ENCODE peak calls at places on chromosomes 12 and 14, in four cellular contexts. P is breast epithelium, H is body of pancreas, J is transverse colon. T is an unnamed sample.

GRCh38 chr12:126191037-126191891 is 1126.0 kb downstream of the AACS start:
- DNase-seq in J (no peak), P (no peak), H (peak; percentile 88), T (no peak)

GRCh38 chr14:60655898-60656754 is 6.8 kb upstream of the SIX1 start:
- DNase-seq in J (no peak), P (no peak), H (no peak), T (no peak)

GRCh38 chr12:54723653-54724256 is 75.6 kb upstream of the DCD start:
- DNase-seq in H (no peak), P (no peak), J (no peak), T (no peak)

GRCh38 chr12:93938921-93939320 is 209.5 kb upstream of the PLXNC1 start:
- DNase-seq in P (no peak), H (no peak), J (no peak), T (no peak)

GRCh38 chr14:36512585-36513003 is 7.4 kb downstream of the NKX2-1 start:
- DNase-seq in H (no peak), P (no peak), J (no peak), T (no peak)

GRCh38 chr12:67069451-67070306 is 199.5 kb upstream of the CAND1 start:
- DNase-seq in P (no peak), J (peak; percentile 35), H (peak; percentile 52), T (no peak)

GRCh38 chr14:101187017-101187815 is 283.7 kb upstream of the RTL1 start:
- DNase-seq in H (no peak), P (peak; percentile 6), J (no peak), T (no peak)

GRCh38 chr12:117875652-117876491 is 92.9 kb downstream of the KSR2 start:
- DNase-seq in J (no peak), P (no peak), H (no peak), T (no peak)

GRCh38 chr12:52691765-52692150 is 11.6 kb upstream of the KRT1 start:
- DNase-seq in J (no peak), P (no peak), H (no peak), T (no peak)

GRCh38 chr12:123106640-123107359 is 44.1 kb downstream of the PITPNM2 start:
- DNase-seq in J (peak; percentile 30), P (no peak), H (no peak), T (no peak)

GRCh38 chr12:132614861-132615578 is 3.6 kb upstream of the P2RX2 start:
- DNase-seq in P (peak; percentile 87), J (peak; percentile 84), H (peak; percentile 81), T (no peak)

GRCh38 chr14:23139874-23140273 is 20.8 kb upstream of the CEBPE start:
- DNase-seq in P (no peak), J (no peak), H (no peak), T (no peak)

GRCh38 chr12:12661086-12661485 is 34.9 kb downstream of the GPR19 start:
- DNase-seq in P (no peak), J (no peak), H (no peak), T (no peak)

GRCh38 chr14:36973806-36974442 is 198.5 kb downstream of the SLC25A21 start:
- DNase-seq in J (no peak), P (no peak), H (no peak), T (no peak)

GRCh38 chr12:67442347-67442841 is 173.2 kb downstream of the CAND1 start:
- DNase-seq in J (peak; percentile 37), H (peak; percentile 74), P (no peak), T (no peak)

GRCh38 chr14:64761441-64762043 is 57.3 kb downstream of the PLEKHG3 start:
- DNase-seq in P (no peak), H (peak; percentile 53), J (no peak), T (no peak)
- H3K4me1 ChIP-seq in P (no peaks in the 10 kb centered on the region), H (peaks cover 66% of the 10 kb centered on the region), J (peaks cover 41% of the 10 kb centered on the region), T (peaks cover 63% of the 10 kb centered on the region)

GRCh38 chr12:23359975-23360638 is 589.4 kb downstream of the SOX5 start:
- DNase-seq in J (no peak), P (no peak), H (no peak), T (no peak)

GRCh38 chr12:23356440-23356839 is 593.0 kb downstream of the SOX5 start:
- DNase-seq in J (no peak), H (no peak), P (no peak), T (no peak)

GRCh38 chr12:23356927-23357708 is 592.4 kb downstream of the SOX5 start:
- DNase-seq in P (no peak), J (no peak), H (no peak), T (no peak)

DNA sequence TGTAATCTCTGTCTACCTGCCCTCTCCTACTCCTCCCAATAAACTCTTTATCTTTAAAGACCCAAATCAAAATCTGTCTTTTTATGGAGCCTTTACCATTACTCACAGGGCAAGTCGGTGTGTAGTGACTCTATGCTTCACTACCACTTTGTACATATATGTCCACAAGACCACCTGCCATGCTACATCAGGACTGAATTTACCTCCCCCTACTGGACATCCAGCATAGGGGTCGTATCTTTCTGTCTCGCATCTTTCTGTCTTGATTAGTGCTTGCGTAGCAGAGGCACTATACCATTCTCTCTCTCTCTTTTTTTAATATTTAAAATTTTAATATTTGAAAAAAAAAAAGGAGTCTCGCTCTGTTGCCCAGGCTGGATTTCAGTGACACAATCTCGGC is 587.5 kb downstream of the SOX5 start:
- DNase-seq in P (no peak), H (no peak), J (no peak), T (no peak)
- TF ChIP-seq CTCF in P (no peak), H (no peak), J (no peak), T (no peak)

GRCh38 chr12:104569348-104570173 is 112.8 kb downstream of the CHST11 start:
- DNase-seq in J (peak; percentile 59), P (no peak), H (no peak), T (no peak)
- TF ChIP-seq POLR2A in J (no peak), P (no peak), H (no peak), T (no peak)

GRCh38 chr12:121784460-121784859 is 9.0 kb downstream of the RHOF start:
- DNase-seq in P (no peak), H (no peak), J (no peak), T (no peak)

GRCh38 chr12:121788176-121788818 is 5.2 kb downstream of the RHOF start:
- DNase-seq in H (no peak), J (peak; percentile 8), P (no peak), T (no peak)

GRCh38 chr12:121789233-121789781 is 4.2 kb downstream of the RHOF start:
- DNase-seq in H (no peak), P (no peak), J (peak; percentile 59), T (no peak)

GRCh38 chr12:121786441-121786825 is 7.1 kb downstream of the RHOF start:
- DNase-seq in H (peak; percentile 78), P (peak; percentile 83), J (peak; percentile 88), T (no peak)

DNA sequence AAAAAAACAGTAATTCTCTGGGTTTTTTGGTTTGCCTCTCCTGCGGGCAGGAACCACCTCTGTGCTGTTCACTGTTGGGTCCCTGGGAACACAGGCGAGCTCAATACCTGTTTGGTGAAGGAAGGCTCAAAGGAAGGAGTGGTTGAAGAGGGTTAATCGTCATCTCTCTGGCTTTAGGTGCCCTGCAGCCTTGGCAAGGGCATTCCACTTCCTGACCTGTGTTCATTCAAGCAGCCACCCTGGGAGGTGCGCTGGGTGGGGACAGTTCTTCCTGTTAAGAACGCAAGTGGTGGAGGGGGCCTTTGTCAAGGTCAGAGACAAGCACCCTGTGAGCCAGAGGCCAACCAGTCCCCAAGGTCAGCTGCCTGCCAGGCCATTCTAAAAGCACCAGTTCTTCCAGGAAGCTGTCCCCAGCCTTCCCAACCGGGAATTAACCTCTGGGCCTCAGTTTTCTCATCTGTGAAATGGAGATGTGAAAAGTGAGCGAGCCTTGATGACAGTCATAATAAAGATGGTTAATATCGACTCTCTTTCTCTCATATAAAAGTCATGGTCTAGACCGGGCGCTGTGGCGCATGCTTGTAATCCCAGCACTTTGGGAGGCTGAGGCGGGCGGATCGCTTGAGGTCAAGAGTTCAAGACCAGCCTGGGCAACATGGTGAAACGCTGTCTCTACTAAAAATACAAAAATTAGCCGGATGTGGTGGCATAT is 6.3 kb downstream of the RHOF start:
- DNase-seq in J (peak; percentile 59), P (no peak), H (no peak), T (no peak)
- H3K4me1 ChIP-seq in J (peaks cover 21% of the 10 kb centered on the region), P (no peaks in the 10 kb centered on the region), H (peaks cover 16% of the 10 kb centered on the region), T (peaks cover 40% of the 10 kb centered on the region)

GRCh38 chr12:108853426-108853825 is 4.0 kb downstream of the SSH1 start:
- DNase-seq in H (no peak), J (no peak), P (no peak), T (no peak)

GRCh38 chr12:108852674-108853073 is 4.7 kb downstream of the SSH1 start:
- DNase-seq in H (no peak), P (no peak), J (no peak), T (no peak)

GRCh38 chr12:108855284-108856169 is 1.9 kb downstream of the SSH1 start:
- DNase-seq in P (no peak), J (no peak), H (no peak), T (no peak)

GRCh38 chr12:108854453-108855283 is 2.7 kb downstream of the SSH1 start:
- DNase-seq in H (peak; percentile 39), P (no peak), J (no peak), T (no peak)

GRCh38 chr12:108854055-108854452 is 3.3 kb downstream of the SSH1 start:
- DNase-seq in H (no peak), P (no peak), J (no peak), T (no peak)
- TF ChIP-seq CTCF in H (no peak), P (no peak), J (peak; percentile 19), T (no peak)

GRCh38 chr12:121432740-121433476 is 33.0 kb downstream of the RNF34 start:
- DNase-seq in J (no peak), H (no peak), P (no peak), T (no peak)
- TF ChIP-seq POLR2A in J (no peak), H (no peak), P (no peak), T (no peak)